ENCODE peak calls at places on chromosome 17, in ten cellular contexts. W is RWPE1; Q is mesothelial cell of epicardium; O is astrocyte; L is CD4-positive, alpha-beta T cell; A is fibroblast of the aortic adventitia; X is ascending aorta; Z is HCT116; T is stomach; Y is psoas muscle. R is an unnamed sample.
A peak's percentile ranks its signal among the peaks of the same experiment; 100 is the strongest.

GRCh38 chr17:68709995-68710780 is 109.0 kb upstream of the FAM20A start:
- DNase-seq in O (no peak), Y (no peak), X (no peak), Q (no peak), Z (no peak), W (no peak), T (no peak), L (no peak), A (peak; percentile 92), R (no peak)

GRCh38 chr17:74126179-74126900 is 77.1 kb upstream of the RPL38 start:
- DNase-seq in Z (no peak), X (no peak), O (no peak), A (no peak), Y (no peak), Q (no peak), W (no peak), T (peak; percentile 40), L (no peak), R (no peak)

GRCh38 chr17:50139950-50140885 is 10.3 kb upstream of the SAMD14 start:
- DNase-seq in W (peak; percentile 77), A (peak; percentile 79), X (peak; percentile 90), O (peak; percentile 46), L (peak; percentile 78), Z (peak; percentile 63), Q (peak; percentile 53), Y (peak; percentile 80), T (peak; percentile 81), R (peak; percentile 63)

GRCh38 chr17:38674013-38674748 is 576 bp downstream of the EPOP start:
- DNase-seq in X (no peak), A (no peak), L (peak; percentile 14), Z (no peak), T (peak; percentile 27), W (no peak), O (no peak), Y (peak; percentile 25), Q (no peak), R (no peak)

GRCh38 chr17:80696456-80696855 is 151.8 kb downstream of the RPTOR start:
- DNase-seq in O (no peak), X (no peak), Z (no peak), W (no peak), A (no peak), T (no peak), L (no peak), Y (no peak), Q (no peak), R (no peak)

GRCh38 chr17:44348234-44348987 is 3.3 kb downstream of the GRN start:
- DNase-seq in A (peak; percentile 25), T (no peak), Y (no peak), L (no peak), O (no peak), X (no peak), Z (no peak), Q (no peak), W (peak; percentile 76), R (peak; percentile 47)

GRCh38 chr17:42682400-42683384 is at the start of gene CNTNAP1:
- DNase-seq in X (peak; percentile 85), L (no peak), Z (no peak), A (peak; percentile 82), Y (peak; percentile 74), Q (no peak), T (peak; percentile 51), W (peak; percentile 55), O (peak; percentile 64), R (no peak)

GRCh38 chr17:46841561-46842379 is 9.6 kb upstream of the WNT9B start:
- DNase-seq in O (no peak), T (no peak), A (no peak), W (no peak), Q (no peak), X (no peak), Y (no peak), L (no peak), Z (no peak), R (no peak)

GRCh38 chr17:80791758-80792284 is 199.8 kb upstream of the CHMP6 start:
- DNase-seq in X (peak; percentile 90), O (peak; percentile 94), L (no peak), Z (peak; percentile 99), A (peak; percentile 95), W (peak; percentile 83), T (peak; percentile 41), Q (no peak), Y (peak; percentile 81), R (no peak)

GRCh38 chr17:2706911-2707510 is 4.6 kb downstream of the CLUH start:
- DNase-seq in A (no peak), Q (no peak), Z (no peak), O (no peak), T (no peak), Y (peak; percentile 46), W (no peak), X (no peak), L (no peak), R (no peak)

GRCh38 chr17:2708585-2709172 is 2.9 kb downstream of the CLUH start:
- DNase-seq in X (no peak), Y (no peak), O (no peak), Q (no peak), W (no peak), L (no peak), A (no peak), T (no peak), Z (no peak), R (no peak)

GRCh38 chr17:2705888-2706795 is 5.4 kb downstream of the CLUH start:
- DNase-seq in L (no peak), W (no peak), Y (no peak), X (no peak), T (no peak), O (no peak), A (no peak), Q (no peak), Z (no peak), R (no peak)

GRCh38 chr17:2709173-2709661 is 2.3 kb downstream of the CLUH start:
- DNase-seq in L (no peak), Z (no peak), W (peak; percentile 55), O (no peak), Y (peak; percentile 56), X (no peak), Q (no peak), A (peak; percentile 32), T (peak; percentile 88), R (peak; percentile 66)

GRCh38 chr17:2707721-2708584 is 3.6 kb downstream of the CLUH start:
- DNase-seq in L (no peak), O (no peak), W (no peak), Y (peak; percentile 86), Z (no peak), Q (no peak), X (peak; percentile 84), T (peak; percentile 60), A (no peak), R (no peak)
- TF ChIP-seq CTCF in L (no peak), O (no peak), W (peak; percentile 13), Y (peak; percentile 53), Z (no peak), Q (no peak), X (peak; percentile 31), T (peak; percentile 42), A (peak; percentile 49), R (no peak)

DNA sequence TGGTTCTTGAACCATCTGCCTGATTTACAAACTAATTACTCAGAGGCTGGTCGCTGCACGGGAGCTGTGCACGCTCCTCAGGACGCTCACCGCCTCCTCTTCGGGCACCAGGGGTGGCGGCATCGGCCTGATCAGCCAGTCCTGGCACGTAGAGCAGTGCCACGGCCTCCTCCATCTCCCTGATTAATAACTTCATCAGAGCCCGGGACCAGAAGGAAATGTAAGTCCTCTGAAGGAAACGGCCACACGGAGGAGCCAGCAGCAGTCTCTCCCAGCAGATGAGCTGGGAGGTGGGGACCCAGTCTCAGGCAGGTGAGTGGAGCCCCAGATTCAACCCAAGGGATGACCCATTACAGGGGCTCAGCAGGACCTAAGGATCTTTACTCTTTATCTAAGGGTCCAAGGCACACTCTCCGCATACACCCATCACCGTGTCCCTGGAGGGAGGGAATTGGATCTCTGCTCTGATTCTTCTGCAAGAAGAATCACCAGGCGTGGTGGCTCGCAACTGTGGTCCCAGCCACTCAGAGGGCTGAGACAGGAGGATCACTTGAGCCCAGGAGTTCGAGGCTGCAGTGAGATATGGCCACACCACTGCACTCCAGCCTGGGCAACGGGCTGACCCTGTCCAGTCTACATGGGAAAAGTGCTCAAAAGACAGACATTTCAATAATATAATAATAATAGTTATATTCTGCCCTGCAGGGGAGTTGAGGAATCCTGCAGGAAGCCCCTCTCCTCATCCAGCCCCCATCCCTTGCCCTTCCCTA is 366.5 kb downstream of the SEC14L1 start:
- DNase-seq in Y (no peak), O (no peak), W (peak; percentile 39), A (no peak), Z (no peak), L (no peak), T (no peak), Q (no peak), X (no peak), R (no peak)
- TF ChIP-seq CTCF in Y (no peak), O (no peak), W (no peak), A (no peak), Z (no peak), L (no peak), T (no peak), Q (no peak), X (no peak), R (no peak)

GRCh38 chr17:64081802-64082799 is 47.8 kb downstream of the ERN1 start:
- DNase-seq in A (peak; percentile 85), Q (no peak), X (no peak), Y (no peak), T (no peak), Z (peak; percentile 82), W (peak; percentile 74), O (peak; percentile 48), L (no peak), R (peak; percentile 69)
- TF ChIP-seq CTCF in A (no peak), Q (no peak), X (no peak), Y (no peak), T (no peak), Z (no peak), W (no peak), O (no peak), L (peak; percentile 28), R (no peak)

DNA sequence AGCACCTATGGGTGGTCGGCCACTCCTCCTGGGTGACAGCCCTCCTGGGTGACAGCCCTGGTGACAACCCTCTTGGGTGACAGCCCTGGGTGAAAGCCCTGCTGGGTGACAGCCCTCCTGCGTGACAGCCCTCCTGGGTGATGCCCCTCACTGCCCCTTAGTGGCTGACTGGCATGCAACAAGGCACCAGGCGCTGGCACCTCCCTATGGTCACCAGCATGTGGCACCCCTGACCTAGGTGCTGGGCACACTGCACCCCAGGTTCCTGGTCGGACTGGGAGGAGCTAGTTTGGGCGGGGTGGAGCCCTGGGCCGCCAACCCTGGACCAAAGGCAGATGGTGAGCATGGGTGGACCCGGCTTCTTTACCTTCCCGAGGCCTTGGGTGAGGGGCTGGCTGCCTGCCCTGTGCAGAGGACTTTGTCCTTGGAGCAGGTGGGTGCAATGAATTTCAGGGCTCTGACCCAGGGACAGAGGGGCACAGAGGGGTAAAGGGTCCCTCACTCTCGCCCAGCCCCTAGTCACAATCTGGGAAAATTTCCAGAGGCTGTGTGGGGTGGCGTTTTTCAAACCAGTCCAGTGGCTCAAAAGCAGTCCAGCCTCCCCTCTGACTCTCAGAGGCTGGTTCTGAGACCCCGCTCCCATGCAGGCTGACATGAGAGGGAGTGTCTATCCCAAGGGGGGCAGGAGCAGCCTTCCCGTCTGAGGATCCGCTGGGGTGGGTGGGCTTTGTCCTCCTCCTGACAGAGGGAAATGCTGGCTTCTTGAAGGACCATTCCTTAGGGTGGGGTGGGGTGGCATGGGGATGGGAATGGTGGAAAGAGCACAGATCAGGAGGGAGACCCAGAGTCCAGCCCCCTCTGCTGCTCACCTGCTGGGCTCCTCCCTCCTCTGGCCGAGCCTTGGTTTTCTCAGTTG is 25.9 kb upstream of the TNFRSF13B start:
- DNase-seq in T (no peak), W (no peak), L (no peak), Y (no peak), Z (no peak), Q (no peak), O (no peak), X (peak; percentile 43), A (peak; percentile 34), R (no peak)
- TF ChIP-seq CTCF in T (no peak), W (no peak), L (no peak), Y (no peak), Z (peak; percentile 91), Q (no peak), O (no peak), X (no peak), A (peak; percentile 65), R (no peak)

GRCh38 chr17:78736526-78737079 is 45.5 kb downstream of the CYTH1 start:
- DNase-seq in T (peak; percentile 94), A (peak; percentile 57), Q (no peak), W (peak; percentile 85), O (no peak), Z (peak; percentile 90), L (peak; percentile 52), X (peak; percentile 83), Y (peak; percentile 58), R (peak; percentile 96)
- TF ChIP-seq CTCF in T (peak; percentile 24), A (peak; percentile 26), Q (no peak), W (no peak), O (no peak), Z (no peak), L (peak; percentile 23), X (no peak), Y (no peak), R (peak; percentile 64)